ENCODE peak calls at places on chromosomes 12 and 14, in nine cellular contexts. One of them, this sample, is unnamed. For H3K4me1 and H3K9me3, the result is how much of the 10 kb centered on the place peaks cover.

GRCh38 chr14:103367995-103368394 is 17.2 kb upstream of the MARK3 start:
- DNase-seq in PC-9: no peak
- DNase-seq in Panc1: no peak
- DNase-seq in stomach: no peak
- DNase-seq in A673: no peak
- DNase-seq in right cardiac atrium: no peak
- DNase-seq in neural progenitor cell: no peak
- DNase-seq in suprapubic skin: no peak
- DNase-seq in GM23248: peak
- DNase-seq in this sample: no peak

GRCh38 chr12:49665384-49665783 is 41.8 kb downstream of the FMNL3 start:
- DNase-seq in Panc1: no peak
- DNase-seq in neural progenitor cell: no peak
- DNase-seq in suprapubic skin: no peak
- DNase-seq in stomach: no peak
- DNase-seq in A673: no peak
- DNase-seq in GM23248: no peak
- DNase-seq in right cardiac atrium: peak
- DNase-seq in PC-9: no peak
- DNase-seq in this sample: no peak

GRCh38 chr14:91830777-91831176 is 36.6 kb downstream of the TC2N start:
- DNase-seq in neural progenitor cell: peak
- DNase-seq in Panc1: no peak
- DNase-seq in right cardiac atrium: no peak
- DNase-seq in PC-9: no peak
- DNase-seq in A673: no peak
- DNase-seq in suprapubic skin: no peak
- DNase-seq in stomach: peak
- DNase-seq in GM23248: no peak
- DNase-seq in this sample: peak

GRCh38 chr12:90987101-90987500 is 17.7 kb downstream of the EPYC start:
- DNase-seq in neural progenitor cell: no peak
- DNase-seq in stomach: no peak
- DNase-seq in GM23248: no peak
- DNase-seq in A673: no peak
- DNase-seq in Panc1: no peak
- DNase-seq in PC-9: no peak
- DNase-seq in right cardiac atrium: no peak
- DNase-seq in suprapubic skin: no peak
- DNase-seq in this sample: no peak

GRCh38 chr14:79581912-79582576 is 629.3 kb downstream of the DIO2 start:
- DNase-seq in right cardiac atrium: no peak
- DNase-seq in PC-9: no peak
- DNase-seq in stomach: no peak
- DNase-seq in A673: no peak
- DNase-seq in Panc1: no peak
- DNase-seq in neural progenitor cell: no peak
- DNase-seq in suprapubic skin: no peak
- DNase-seq in GM23248: peak
- DNase-seq in this sample: no peak

GRCh38 chr12:115752913-115753726 is 524.4 kb downstream of the MED13L start:
- DNase-seq in PC-9: no peak
- DNase-seq in stomach: peak
- DNase-seq in suprapubic skin: no peak
- DNase-seq in Panc1: peak
- DNase-seq in GM23248: peak
- DNase-seq in right cardiac atrium: peak
- DNase-seq in neural progenitor cell: peak
- DNase-seq in A673: peak
- DNase-seq in this sample: no peak

GRCh38 chr12:58678753-58679152 is 241.6 kb downstream of the LRIG3 start:
- DNase-seq in A673: no peak
- DNase-seq in right cardiac atrium: no peak
- DNase-seq in Panc1: no peak
- DNase-seq in stomach: no peak
- DNase-seq in neural progenitor cell: no peak
- DNase-seq in GM23248: no peak
- DNase-seq in suprapubic skin: no peak
- DNase-seq in PC-9: no peak
- DNase-seq in this sample: no peak

GRCh38 chr12:130847097-130847496 is 8.0 kb upstream of the STX2 start:
- DNase-seq in A673: no peak
- DNase-seq in stomach: no peak
- DNase-seq in GM23248: peak
- DNase-seq in suprapubic skin: no peak
- DNase-seq in right cardiac atrium: no peak
- DNase-seq in neural progenitor cell: no peak
- DNase-seq in PC-9: no peak
- DNase-seq in Panc1: no peak
- DNase-seq in this sample: no peak

GRCh38 chr12:116121453-116121871 is 156.0 kb downstream of the MED13L start:
- DNase-seq in A673: no peak
- DNase-seq in stomach: no peak
- DNase-seq in suprapubic skin: no peak
- DNase-seq in right cardiac atrium: no peak
- DNase-seq in Panc1: no peak
- DNase-seq in PC-9: no peak
- DNase-seq in GM23248: peak
- DNase-seq in neural progenitor cell: no peak
- DNase-seq in this sample: no peak

GRCh38 chr14:33457021-33457420 is 493.9 kb downstream of the EGLN3 start:
- DNase-seq in PC-9: no peak
- DNase-seq in GM23248: peak
- DNase-seq in Panc1: no peak
- DNase-seq in A673: no peak
- DNase-seq in neural progenitor cell: no peak
- DNase-seq in right cardiac atrium: no peak
- DNase-seq in stomach: no peak
- DNase-seq in suprapubic skin: no peak
- DNase-seq in this sample: no peak

GRCh38 chr12:54956322-54956721 is 28.2 kb downstream of the TESPA1 start:
- DNase-seq in suprapubic skin: no peak
- DNase-seq in PC-9: no peak
- DNase-seq in stomach: no peak
- DNase-seq in right cardiac atrium: no peak
- DNase-seq in Panc1: no peak
- DNase-seq in neural progenitor cell: no peak
- DNase-seq in GM23248: no peak
- DNase-seq in A673: no peak
- DNase-seq in this sample: no peak

GRCh38 chr14:34050606-34051005 is 99.7 kb upstream of the EGLN3 start:
- DNase-seq in A673: no peak
- DNase-seq in neural progenitor cell: no peak
- DNase-seq in stomach: no peak
- DNase-seq in GM23248: peak
- DNase-seq in PC-9: peak
- DNase-seq in suprapubic skin: no peak
- DNase-seq in right cardiac atrium: no peak
- DNase-seq in Panc1: no peak
- DNase-seq in this sample: no peak

GRCh38 chr12:98741229-98741614 is 96.1 kb downstream of the APAF1 start:
- DNase-seq in GM23248: peak
- DNase-seq in suprapubic skin: no peak
- DNase-seq in A673: no peak
- DNase-seq in stomach: no peak
- DNase-seq in right cardiac atrium: no peak
- DNase-seq in Panc1: no peak
- DNase-seq in neural progenitor cell: no peak
- DNase-seq in PC-9: no peak
- DNase-seq in this sample: no peak

GRCh38 chr12:29041621-29042020 is 107.5 kb upstream of the FAR2 start:
- DNase-seq in PC-9: no peak
- DNase-seq in GM23248: peak
- DNase-seq in right cardiac atrium: no peak
- DNase-seq in A673: no peak
- DNase-seq in stomach: no peak
- DNase-seq in neural progenitor cell: no peak
- DNase-seq in suprapubic skin: no peak
- DNase-seq in Panc1: peak
- DNase-seq in this sample: no peak

GRCh38 chr12:54022960-54023884 is 5.0 kb upstream of the HOXC6 start:
- DNase-seq in suprapubic skin: no peak
- DNase-seq in A673: no peak
- DNase-seq in GM23248: peak
- DNase-seq in stomach: no peak
- DNase-seq in PC-9: no peak
- DNase-seq in neural progenitor cell: no peak
- DNase-seq in Panc1: no peak
- DNase-seq in right cardiac atrium: no peak
- DNase-seq in this sample: no peak

GRCh38 chr12:69027411-69027811 is 94.4 kb upstream of the CPM start:
- DNase-seq in right cardiac atrium: no peak
- DNase-seq in neural progenitor cell: no peak
- DNase-seq in A673: no peak
- DNase-seq in PC-9: peak
- DNase-seq in suprapubic skin: no peak
- DNase-seq in GM23248: peak
- DNase-seq in stomach: no peak
- DNase-seq in Panc1: no peak
- DNase-seq in this sample: no peak

GRCh38 chr14:92930737-92931602 is 8.0 kb downstream of the CHGA start:
- DNase-seq in neural progenitor cell: no peak
- DNase-seq in GM23248: peak
- DNase-seq in suprapubic skin: no peak
- DNase-seq in stomach: no peak
- DNase-seq in A673: no peak
- DNase-seq in Panc1: no peak
- DNase-seq in right cardiac atrium: no peak
- DNase-seq in PC-9: no peak
- DNase-seq in this sample: no peak

GRCh38 chr12:67772276-67773169 is 124.0 kb downstream of the DYRK2 start:
- DNase-seq in neural progenitor cell: peak
- DNase-seq in GM23248: peak
- DNase-seq in right cardiac atrium: peak
- DNase-seq in stomach: no peak
- DNase-seq in suprapubic skin: no peak
- DNase-seq in Panc1: no peak
- DNase-seq in PC-9: no peak
- DNase-seq in A673: peak
- DNase-seq in this sample: no peak
- H3K4me3 ChIP-seq in neural progenitor cell: peak
- H3K4me3 ChIP-seq in GM23248: no peak
- H3K4me3 ChIP-seq in right cardiac atrium: no peak
- H3K4me3 ChIP-seq in stomach: no peak
- H3K4me3 ChIP-seq in suprapubic skin: no peak
- H3K4me3 ChIP-seq in Panc1: no peak
- H3K4me3 ChIP-seq in PC-9: no peak
- H3K4me3 ChIP-seq in A673: no peak
- H3K4me3 ChIP-seq in this sample: no peak

GRCh38 chr12:109996483-109996853 is 300 bp upstream of the GIT2 start:
- DNase-seq in neural progenitor cell: no peak
- DNase-seq in stomach: no peak
- DNase-seq in PC-9: no peak
- DNase-seq in A673: no peak
- DNase-seq in right cardiac atrium: no peak
- DNase-seq in GM23248: no peak
- DNase-seq in suprapubic skin: no peak
- DNase-seq in Panc1: no peak
- DNase-seq in this sample: no peak
- H3K4me1 ChIP-seq in neural progenitor cell: under half
- H3K4me1 ChIP-seq in stomach: half or more
- H3K4me1 ChIP-seq in PC-9: under half
- H3K4me1 ChIP-seq in A673: under half
- H3K4me1 ChIP-seq in right cardiac atrium: under half
- H3K4me1 ChIP-seq in GM23248: under half
- H3K4me1 ChIP-seq in suprapubic skin: under half
- H3K4me1 ChIP-seq in Panc1: under half
- H3K4me1 ChIP-seq in this sample: half or more

DNA sequence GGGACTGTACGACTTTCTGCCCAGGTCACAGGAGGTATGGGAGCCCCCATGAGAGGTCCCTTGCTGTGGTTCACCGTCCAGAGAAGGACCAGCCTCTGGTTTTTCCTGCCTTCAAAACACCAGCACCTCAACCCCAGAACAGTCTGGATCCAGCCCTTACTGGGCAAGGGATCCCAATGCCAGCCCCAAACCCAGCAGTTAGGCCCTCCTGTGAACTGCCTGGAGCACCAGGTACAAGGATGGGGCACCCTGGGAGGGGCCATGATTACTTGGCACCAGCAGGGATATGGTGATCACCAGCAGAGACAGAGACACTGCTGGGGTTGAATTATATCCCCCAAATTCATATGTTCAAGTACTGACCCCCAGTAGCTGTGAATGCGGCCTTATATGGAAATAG is 20.0 kb downstream of the ANHX start:
- DNase-seq in Panc1: no peak
- DNase-seq in right cardiac atrium: no peak
- DNase-seq in stomach: no peak
- DNase-seq in GM23248: no peak
- DNase-seq in suprapubic skin: no peak
- DNase-seq in PC-9: no peak
- DNase-seq in A673: no peak
- DNase-seq in neural progenitor cell: no peak
- DNase-seq in this sample: no peak
- H3K9me3 ChIP-seq in Panc1: under half
- H3K9me3 ChIP-seq in right cardiac atrium: under half
- H3K9me3 ChIP-seq in stomach: half or more
- H3K9me3 ChIP-seq in GM23248: under half
- H3K9me3 ChIP-seq in suprapubic skin: half or more
- H3K9me3 ChIP-seq in PC-9: under half
- H3K9me3 ChIP-seq in A673: under half
- H3K9me3 ChIP-seq in neural progenitor cell: under half
- H3K9me3 ChIP-seq in this sample: under half

DNA sequence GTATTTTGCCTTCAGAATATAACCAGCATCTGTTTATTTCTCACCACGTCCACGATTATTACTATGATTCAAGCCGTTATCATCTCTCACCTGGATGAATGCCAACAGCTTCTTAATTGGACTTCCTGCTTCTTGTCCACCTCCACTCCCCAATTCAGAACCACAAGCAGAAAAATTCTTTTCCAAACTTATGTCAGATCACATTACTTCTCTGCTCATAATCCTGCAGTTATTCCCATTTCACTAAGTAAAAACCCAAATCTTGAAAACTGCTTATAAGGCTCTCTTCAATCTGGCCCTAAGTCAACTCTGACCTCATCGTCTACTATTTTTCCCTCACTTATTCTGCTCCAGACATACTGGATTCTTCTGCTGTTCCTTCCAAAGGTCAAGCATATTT is 2.0 kb downstream of the CRY1 start:
- DNase-seq in PC-9: no peak
- DNase-seq in GM23248: peak
- DNase-seq in A673: peak
- DNase-seq in Panc1: no peak
- DNase-seq in right cardiac atrium: no peak
- DNase-seq in stomach: no peak
- DNase-seq in neural progenitor cell: no peak
- DNase-seq in suprapubic skin: no peak
- DNase-seq in this sample: no peak
- H3K4me3 ChIP-seq in PC-9: peak
- H3K4me3 ChIP-seq in GM23248: peak
- H3K4me3 ChIP-seq in A673: peak
- H3K4me3 ChIP-seq in Panc1: peak
- H3K4me3 ChIP-seq in right cardiac atrium: peak
- H3K4me3 ChIP-seq in stomach: no peak
- H3K4me3 ChIP-seq in neural progenitor cell: peak
- H3K4me3 ChIP-seq in suprapubic skin: peak
- H3K4me3 ChIP-seq in this sample: no peak

GRCh38 chr12:46449161-46449715 is 76.7 kb upstream of the SLC38A2 start:
- DNase-seq in right cardiac atrium: no peak
- DNase-seq in A673: no peak
- DNase-seq in suprapubic skin: no peak
- DNase-seq in GM23248: no peak
- DNase-seq in PC-9: no peak
- DNase-seq in stomach: no peak
- DNase-seq in neural progenitor cell: no peak
- DNase-seq in Panc1: no peak
- DNase-seq in this sample: no peak
- H3K4me1 ChIP-seq in right cardiac atrium: under half
- H3K4me1 ChIP-seq in A673: half or more
- H3K4me1 ChIP-seq in suprapubic skin: half or more
- H3K4me1 ChIP-seq in GM23248: under half
- H3K4me1 ChIP-seq in PC-9: under half
- H3K4me1 ChIP-seq in stomach: under half
- H3K4me1 ChIP-seq in neural progenitor cell: under half
- H3K4me1 ChIP-seq in Panc1: half or more
- H3K4me1 ChIP-seq in this sample: under half